ENCODE peak calls at places on chromosomes 3 and 15, in ten cellular contexts. One of them, this sample, is unnamed. For H3K36me3, the result is how much of the 10 kb centered on the place peaks cover.

GRCh38 chr3:61714225-61714624 is 152.9 kb downstream of the PTPRG start:
- DNase-seq in DND-41: no peak
- DNase-seq in CD8-positive, alpha-beta T cell: no peak
- DNase-seq in psoas muscle: no peak
- DNase-seq in fibroblast of lung: no peak
- DNase-seq in breast epithelium: no peak
- DNase-seq in SK-N-SH: no peak
- DNase-seq in GM23248: no peak
- DNase-seq in brain microvascular endothelial cell: no peak
- DNase-seq in uterus: no peak
- DNase-seq in this sample: no peak

GRCh38 chr3:194824676-194825075 is 139.0 kb downstream of the FAM43A start:
- DNase-seq in DND-41: no peak
- DNase-seq in CD8-positive, alpha-beta T cell: no peak
- DNase-seq in psoas muscle: peak
- DNase-seq in fibroblast of lung: peak
- DNase-seq in breast epithelium: no peak
- DNase-seq in SK-N-SH: no peak
- DNase-seq in GM23248: peak
- DNase-seq in brain microvascular endothelial cell: peak
- DNase-seq in uterus: no peak
- DNase-seq in this sample: no peak

GRCh38 chr15:81485806-81486205 is 111.8 kb upstream of the TMC3 start:
- DNase-seq in DND-41: no peak
- DNase-seq in CD8-positive, alpha-beta T cell: no peak
- DNase-seq in psoas muscle: no peak
- DNase-seq in fibroblast of lung: no peak
- DNase-seq in breast epithelium: no peak
- DNase-seq in SK-N-SH: no peak
- DNase-seq in GM23248: no peak
- DNase-seq in brain microvascular endothelial cell: no peak
- DNase-seq in uterus: no peak
- DNase-seq in this sample: no peak

GRCh38 chr3:100891033-100891432 is 102.2 kb downstream of the ABI3BP start:
- DNase-seq in DND-41: no peak
- DNase-seq in CD8-positive, alpha-beta T cell: no peak
- DNase-seq in psoas muscle: no peak
- DNase-seq in fibroblast of lung: peak
- DNase-seq in breast epithelium: no peak
- DNase-seq in SK-N-SH: no peak
- DNase-seq in GM23248: peak
- DNase-seq in brain microvascular endothelial cell: peak
- DNase-seq in uterus: no peak
- DNase-seq in this sample: no peak

GRCh38 chr3:29349049-29349448 is 68.2 kb downstream of the RBMS3 start:
- DNase-seq in DND-41: no peak
- DNase-seq in CD8-positive, alpha-beta T cell: no peak
- DNase-seq in psoas muscle: no peak
- DNase-seq in fibroblast of lung: no peak
- DNase-seq in breast epithelium: no peak
- DNase-seq in SK-N-SH: no peak
- DNase-seq in GM23248: no peak
- DNase-seq in brain microvascular endothelial cell: no peak
- DNase-seq in uterus: no peak
- DNase-seq in this sample: no peak

GRCh38 chr3:184687363-184688049 is 24.4 kb downstream of the MAGEF1 start:
- DNase-seq in DND-41: no peak
- DNase-seq in CD8-positive, alpha-beta T cell: no peak
- DNase-seq in psoas muscle: peak
- DNase-seq in fibroblast of lung: no peak
- DNase-seq in breast epithelium: no peak
- DNase-seq in SK-N-SH: peak
- DNase-seq in GM23248: no peak
- DNase-seq in brain microvascular endothelial cell: no peak
- DNase-seq in uterus: peak
- DNase-seq in this sample: no peak

GRCh38 chr3:112845772-112846171 is 892 bp downstream of the CD200R1L start:
- DNase-seq in DND-41: no peak
- DNase-seq in CD8-positive, alpha-beta T cell: no peak
- DNase-seq in psoas muscle: no peak
- DNase-seq in fibroblast of lung: no peak
- DNase-seq in breast epithelium: no peak
- DNase-seq in SK-N-SH: no peak
- DNase-seq in GM23248: no peak
- DNase-seq in brain microvascular endothelial cell: no peak
- DNase-seq in uterus: no peak
- DNase-seq in this sample: no peak

GRCh38 chr15:89880727-89881126 is 13.1 kb downstream of the AP3S2 start:
- DNase-seq in DND-41: no peak
- DNase-seq in CD8-positive, alpha-beta T cell: no peak
- DNase-seq in psoas muscle: no peak
- DNase-seq in fibroblast of lung: no peak
- DNase-seq in breast epithelium: no peak
- DNase-seq in SK-N-SH: no peak
- DNase-seq in GM23248: no peak
- DNase-seq in brain microvascular endothelial cell: no peak
- DNase-seq in uterus: no peak
- DNase-seq in this sample: no peak

GRCh38 chr3:32958509-32958908 is 7.1 kb downstream of the CCR4 start:
- DNase-seq in DND-41: no peak
- DNase-seq in CD8-positive, alpha-beta T cell: no peak
- DNase-seq in psoas muscle: no peak
- DNase-seq in fibroblast of lung: no peak
- DNase-seq in breast epithelium: no peak
- DNase-seq in SK-N-SH: no peak
- DNase-seq in GM23248: no peak
- DNase-seq in brain microvascular endothelial cell: no peak
- DNase-seq in uterus: no peak
- DNase-seq in this sample: no peak

GRCh38 chr15:52527898-52528464 is 699 bp downstream of the MYO5A start:
- DNase-seq in DND-41: peak
- DNase-seq in CD8-positive, alpha-beta T cell: peak
- DNase-seq in psoas muscle: no peak
- DNase-seq in fibroblast of lung: peak
- DNase-seq in breast epithelium: peak
- DNase-seq in SK-N-SH: peak
- DNase-seq in GM23248: peak
- DNase-seq in brain microvascular endothelial cell: peak
- DNase-seq in uterus: peak
- DNase-seq in this sample: peak

GRCh38 chr3:70980646-70981031 is 602.9 kb downstream of the FOXP1 start:
- DNase-seq in DND-41: peak
- DNase-seq in CD8-positive, alpha-beta T cell: no peak
- DNase-seq in psoas muscle: no peak
- DNase-seq in fibroblast of lung: peak
- DNase-seq in breast epithelium: no peak
- DNase-seq in SK-N-SH: no peak
- DNase-seq in GM23248: no peak
- DNase-seq in brain microvascular endothelial cell: no peak
- DNase-seq in uterus: no peak
- DNase-seq in this sample: no peak

GRCh38 chr15:34354286-34354685 is 11.2 kb downstream of the NUTM1 start:
- DNase-seq in DND-41: no peak
- DNase-seq in CD8-positive, alpha-beta T cell: no peak
- DNase-seq in psoas muscle: no peak
- DNase-seq in fibroblast of lung: no peak
- DNase-seq in breast epithelium: no peak
- DNase-seq in SK-N-SH: no peak
- DNase-seq in GM23248: no peak
- DNase-seq in brain microvascular endothelial cell: no peak
- DNase-seq in uterus: no peak
- DNase-seq in this sample: no peak
- H3K36me3 ChIP-seq in DND-41: under half
- H3K36me3 ChIP-seq in CD8-positive, alpha-beta T cell: under half
- H3K36me3 ChIP-seq in psoas muscle: under half
- H3K36me3 ChIP-seq in fibroblast of lung: under half
- H3K36me3 ChIP-seq in breast epithelium: under half
- H3K36me3 ChIP-seq in SK-N-SH: under half
- H3K36me3 ChIP-seq in GM23248: under half
- H3K36me3 ChIP-seq in brain microvascular endothelial cell: under half
- H3K36me3 ChIP-seq in uterus: under half
- H3K36me3 ChIP-seq in this sample: under half

GRCh38 chr3:128763967-128764366 is 38.0 kb downstream of the RAB7A start:
- DNase-seq in DND-41: no peak
- DNase-seq in CD8-positive, alpha-beta T cell: peak
- DNase-seq in psoas muscle: peak
- DNase-seq in fibroblast of lung: no peak
- DNase-seq in breast epithelium: no peak
- DNase-seq in SK-N-SH: no peak
- DNase-seq in GM23248: no peak
- DNase-seq in brain microvascular endothelial cell: no peak
- DNase-seq in uterus: no peak
- DNase-seq in this sample: no peak

GRCh38 chr3:128764863-128765262 is 38.9 kb downstream of the RAB7A start:
- DNase-seq in DND-41: no peak
- DNase-seq in CD8-positive, alpha-beta T cell: no peak
- DNase-seq in psoas muscle: no peak
- DNase-seq in fibroblast of lung: no peak
- DNase-seq in breast epithelium: no peak
- DNase-seq in SK-N-SH: no peak
- DNase-seq in GM23248: no peak
- DNase-seq in brain microvascular endothelial cell: no peak
- DNase-seq in uterus: no peak
- DNase-seq in this sample: no peak

GRCh38 chr3:128760881-128761280 is 34.9 kb downstream of the RAB7A start:
- DNase-seq in DND-41: no peak
- DNase-seq in CD8-positive, alpha-beta T cell: no peak
- DNase-seq in psoas muscle: no peak
- DNase-seq in fibroblast of lung: no peak
- DNase-seq in breast epithelium: no peak
- DNase-seq in SK-N-SH: no peak
- DNase-seq in GM23248: no peak
- DNase-seq in brain microvascular endothelial cell: no peak
- DNase-seq in uterus: no peak
- DNase-seq in this sample: no peak

GRCh38 chr3:128760027-128760426 is 34.0 kb downstream of the RAB7A start:
- DNase-seq in DND-41: no peak
- DNase-seq in CD8-positive, alpha-beta T cell: no peak
- DNase-seq in psoas muscle: no peak
- DNase-seq in fibroblast of lung: no peak
- DNase-seq in breast epithelium: no peak
- DNase-seq in SK-N-SH: no peak
- DNase-seq in GM23248: no peak
- DNase-seq in brain microvascular endothelial cell: no peak
- DNase-seq in uterus: no peak
- DNase-seq in this sample: no peak

DNA sequence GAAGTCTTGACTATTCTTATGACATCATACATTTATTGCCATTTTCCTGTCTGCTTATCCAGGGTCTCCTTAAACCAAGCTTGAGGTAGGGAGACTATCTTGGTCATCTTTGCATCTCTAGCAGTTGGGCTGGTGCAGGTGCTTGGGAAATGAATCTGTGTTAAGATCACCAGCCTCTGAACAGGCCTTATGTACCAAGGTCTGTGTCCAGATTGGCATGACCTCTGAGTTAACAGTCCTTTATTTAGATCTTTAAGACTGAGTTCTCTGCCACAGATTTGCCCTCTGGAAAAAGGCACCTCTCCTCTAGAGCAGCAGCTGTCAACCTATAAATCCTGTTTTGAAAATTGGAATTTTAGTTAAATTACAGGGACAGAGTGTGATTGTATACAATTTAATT is 35.4 kb downstream of the RAB7A start:
- DNase-seq in DND-41: no peak
- DNase-seq in CD8-positive, alpha-beta T cell: no peak
- DNase-seq in psoas muscle: no peak
- DNase-seq in fibroblast of lung: no peak
- DNase-seq in breast epithelium: no peak
- DNase-seq in SK-N-SH: no peak
- DNase-seq in GM23248: no peak
- DNase-seq in brain microvascular endothelial cell: no peak
- DNase-seq in uterus: no peak
- DNase-seq in this sample: no peak
- H3K27ac ChIP-seq in DND-41: no peak
- H3K27ac ChIP-seq in CD8-positive, alpha-beta T cell: no peak
- H3K27ac ChIP-seq in psoas muscle: peak
- H3K27ac ChIP-seq in fibroblast of lung: no peak
- H3K27ac ChIP-seq in breast epithelium: no peak
- H3K27ac ChIP-seq in SK-N-SH: peak
- H3K27ac ChIP-seq in GM23248: no peak
- H3K27ac ChIP-seq in brain microvascular endothelial cell: no peak
- H3K27ac ChIP-seq in uterus: no peak
- H3K27ac ChIP-seq in this sample: no peak

DNA sequence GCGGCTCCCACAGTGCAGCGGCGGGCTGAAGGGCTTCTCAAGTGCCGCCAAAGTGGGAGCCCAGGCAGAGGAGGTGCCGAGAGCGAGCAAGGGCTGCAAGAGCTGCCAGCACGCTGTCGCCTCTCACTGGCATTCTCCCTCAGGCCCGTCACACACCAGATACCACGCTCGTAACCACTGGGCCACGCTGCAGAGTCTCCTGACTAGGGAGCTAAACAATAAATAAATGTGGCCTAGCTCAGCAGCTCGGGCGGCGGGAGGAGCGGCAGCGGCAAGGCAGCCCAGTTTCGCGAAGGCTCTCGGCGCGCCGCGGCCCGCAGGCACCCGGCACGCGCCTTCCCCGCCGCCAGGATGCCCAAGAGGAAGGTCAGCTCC is 55.9 kb upstream of the FAM174B start:
- DNase-seq in DND-41: no peak
- DNase-seq in CD8-positive, alpha-beta T cell: no peak
- DNase-seq in psoas muscle: no peak
- DNase-seq in fibroblast of lung: no peak
- DNase-seq in breast epithelium: no peak
- DNase-seq in SK-N-SH: no peak
- DNase-seq in GM23248: no peak
- DNase-seq in brain microvascular endothelial cell: no peak
- DNase-seq in uterus: no peak
- DNase-seq in this sample: no peak
- H3K4me3 ChIP-seq in DND-41: no peak
- H3K4me3 ChIP-seq in CD8-positive, alpha-beta T cell: no peak
- H3K4me3 ChIP-seq in psoas muscle: no peak
- H3K4me3 ChIP-seq in fibroblast of lung: no peak
- H3K4me3 ChIP-seq in breast epithelium: no peak
- H3K4me3 ChIP-seq in SK-N-SH: no peak
- H3K4me3 ChIP-seq in GM23248: no peak
- H3K4me3 ChIP-seq in brain microvascular endothelial cell: no peak
- H3K4me3 ChIP-seq in uterus: no peak
- H3K4me3 ChIP-seq in this sample: no peak

GRCh38 chr15:63067976-63068743 is 25.6 kb downstream of the TPM1 start:
- DNase-seq in DND-41: no peak
- DNase-seq in CD8-positive, alpha-beta T cell: no peak
- DNase-seq in psoas muscle: no peak
- DNase-seq in fibroblast of lung: peak
- DNase-seq in breast epithelium: no peak
- DNase-seq in SK-N-SH: no peak
- DNase-seq in GM23248: no peak
- DNase-seq in brain microvascular endothelial cell: no peak
- DNase-seq in uterus: no peak
- DNase-seq in this sample: no peak
- H3K36me3 ChIP-seq in DND-41: under half
- H3K36me3 ChIP-seq in CD8-positive, alpha-beta T cell: under half
- H3K36me3 ChIP-seq in psoas muscle: half or more
- H3K36me3 ChIP-seq in fibroblast of lung: under half
- H3K36me3 ChIP-seq in breast epithelium: under half
- H3K36me3 ChIP-seq in SK-N-SH: half or more
- H3K36me3 ChIP-seq in GM23248: half or more
- H3K36me3 ChIP-seq in brain microvascular endothelial cell: half or more
- H3K36me3 ChIP-seq in uterus: under half
- H3K36me3 ChIP-seq in this sample: under half

This sample was measured in CD4-positive, CD25-positive, alpha-beta regulatory T cell.